ENCODE peak calls at places on chromosomes 7 and 10, in six cellular contexts. K is heart left ventricle, A is body of pancreas, L is gastrocnemius medialis, D is adrenal gland, H is right lobe of liver. I is an unnamed sample. For H3K36me3, the result is how much of the 10 kb centered on the place peaks cover.

GRCh38 chr7:79553811-79554555 is 100.5 kb upstream of the MAGI2 start:
- DNase-seq in D (peak), L (no peak), H (no peak), K (no peak), A (no peak), I (no peak)

GRCh38 chr10:20369863-20370736 is 527.0 kb downstream of the NEBL start:
- DNase-seq in L (no peak), H (no peak), K (no peak), A (no peak), D (no peak), I (no peak)

GRCh38 chr7:3271298-3271697 is 29.8 kb upstream of the SDK1 start:
- DNase-seq in L (no peak), D (no peak), K (no peak), A (no peak), H (no peak), I (no peak)

GRCh38 chr7:50336909-50337703 is 32.6 kb downstream of the IKZF1 start:
- DNase-seq in K (no peak), L (no peak), H (no peak), D (no peak), A (no peak), I (no peak)

GRCh38 chr7:22329816-22330524 is 27.0 kb downstream of the RAPGEF5 start:
- DNase-seq in A (peak), K (no peak), D (no peak), L (no peak), H (no peak), I (no peak)

GRCh38 chr10:117432866-117433265 is 57.6 kb upstream of the PDZD8 start:
- DNase-seq in D (no peak), K (no peak), A (no peak), H (no peak), L (no peak), I (no peak)

GRCh38 chr7:55266243-55266642 is 98.9 kb upstream of the LANCL2 start:
- DNase-seq in D (no peak), A (no peak), K (no peak), L (no peak), H (no peak), I (no peak)

GRCh38 chr7:9718071-9718470 is 1255.6 kb upstream of the PHF14 start:
- DNase-seq in A (no peak), K (no peak), H (no peak), D (no peak), L (no peak), I (no peak)

GRCh38 chr10:10816453-10816852 is 201.2 kb upstream of the CELF2 start:
- DNase-seq in A (no peak), K (no peak), H (no peak), L (no peak), D (no peak), I (no peak)

GRCh38 chr7:148701414-148701813 is 2.7 kb downstream of the CUL1 start:
- DNase-seq in A (no peak), L (no peak), H (no peak), K (no peak), D (no peak), I (no peak)

GRCh38 chr10:92929896-92930295 is 81.6 kb downstream of the EXOC6 start:
- DNase-seq in H (no peak), L (no peak), K (no peak), A (no peak), D (no peak), I (no peak)

GRCh38 chr7:157479326-157479725 is 142.5 kb downstream of the DNAJB6 start:
- DNase-seq in K (no peak), L (no peak), A (no peak), H (no peak), D (no peak), I (no peak)

GRCh38 chr7:139753693-139754111 is 24.1 kb downstream of the HIPK2 start:
- DNase-seq in A (no peak), K (no peak), D (no peak), H (peak), L (peak), I (no peak)

GRCh38 chr7:28674359-28674782 is 262.1 kb downstream of the CREB5 start:
- DNase-seq in H (no peak), L (no peak), A (no peak), K (no peak), D (no peak), I (no peak)

GRCh38 chr10:80537086-80537704 is 507 bp upstream of the SH2D4B start:
- DNase-seq in H (no peak), D (no peak), L (no peak), K (peak), A (no peak), I (no peak)

GRCh38 chr10:127932521-127933270 is 25.8 kb downstream of the PTPRE start:
- DNase-seq in K (no peak), H (no peak), A (no peak), D (no peak), L (no peak), I (no peak)

GRCh38 chr10:35423505-35424306 is 87.4 kb downstream of the CCNY start:
- DNase-seq in D (no peak), K (no peak), H (no peak), A (no peak), L (no peak), I (no peak)

GRCh38 chr7:94639384-94639783 is 16.5 kb downstream of the SGCE start:
- DNase-seq in L (no peak), H (no peak), D (no peak), A (no peak), K (no peak), I (no peak)

GRCh38 chr7:44533301-44534055 is 7.7 kb downstream of the NPC1L1 start:
- DNase-seq in A (no peak), K (no peak), L (no peak), H (no peak), D (peak), I (no peak)

GRCh38 chr7:112907658-112908057 is 117.5 kb upstream of the TMEM168 start:
- DNase-seq in H (no peak), K (no peak), L (no peak), A (no peak), D (no peak), I (no peak)

GRCh38 chr10:113187066-113187777 is 237.2 kb downstream of the TCF7L2 start:
- DNase-seq in L (no peak), H (no peak), K (peak), D (peak), A (peak), I (peak)

GRCh38 chr7:106957766-106958165 is 86.7 kb upstream of the PRKAR2B start:
- DNase-seq in A (no peak), L (no peak), H (no peak), K (no peak), D (peak), I (no peak)

GRCh38 chr7:85469446-85469970 is 282.7 kb upstream of the SEMA3D start:
- DNase-seq in K (no peak), L (no peak), A (no peak), D (no peak), H (no peak), I (no peak)

GRCh38 chr7:116166167-116166566 is 44.2 kb upstream of the TES start:
- DNase-seq in A (no peak), H (no peak), D (no peak), L (no peak), K (no peak), I (no peak)

GRCh38 chr10:20006169-20006870 is 190.1 kb downstream of the PLXDC2 start:
- DNase-seq in D (no peak), K (no peak), H (no peak), L (no peak), A (no peak), I (no peak)

GRCh38 chr7:100472854-100473499 is 6.0 kb downstream of the TSC22D4 start:
- DNase-seq in L (no peak), A (no peak), K (peak), D (no peak), H (no peak), I (no peak)

GRCh38 chr10:130782467-130782866 is 529.1 kb downstream of the TCERG1L start:
- DNase-seq in L (no peak), H (no peak), K (no peak), D (no peak), A (no peak), I (no peak)

GRCh38 chr7:150668472-150668911 is 17.0 kb upstream of the GIMAP2 start:
- DNase-seq in K (no peak), A (no peak), H (no peak), L (no peak), D (no peak), I (no peak)

GRCh38 chr10:108783897-108784296 is 1139.4 kb downstream of the XPNPEP1 start:
- DNase-seq in D (no peak), L (no peak), H (no peak), A (no peak), K (no peak), I (no peak)

GRCh38 chr10:104300736-104301292 is 31.8 kb downstream of the GSTO2 start:
- DNase-seq in L (peak), H (no peak), K (peak), A (peak), D (peak), I (peak)

GRCh38 chr7:73647725-73648592 is 19.7 kb upstream of the VPS37D start:
- DNase-seq in K (no peak), L (no peak), D (no peak), A (peak), H (peak), I (peak)

GRCh38 chr10:91197044-91197651 is 23.3 kb upstream of the PCGF5 start:
- DNase-seq in D (peak), L (no peak), K (no peak), H (no peak), A (no peak), I (no peak)

GRCh38 chr7:43398831-43399230 is 184.1 kb upstream of the STK17A start:
- DNase-seq in D (no peak), L (no peak), K (no peak), A (no peak), H (no peak), I (no peak)

GRCh38 chr7:46152671-46153070 is 231.6 kb upstream of the IGFBP3 start:
- DNase-seq in K (no peak), L (no peak), D (no peak), H (no peak), A (no peak), I (no peak)

GRCh38 chr7:78912781-78913180 is 540.7 kb downstream of the MAGI2 start:
- DNase-seq in K (no peak), D (no peak), L (no peak), H (no peak), A (no peak), I (no peak)

GRCh38 chr7:102404005-102404861 is 8.1 kb downstream of the PRKRIP1 start:
- DNase-seq in K (no peak), D (peak), H (no peak), L (no peak), A (peak), I (no peak)

GRCh38 chr7:29684787-29685650 is 121.3 kb upstream of the WIPF3 start:
- DNase-seq in H (peak), A (peak), L (peak), K (peak), D (peak), I (peak)
- TF ChIP-seq POLR2A in H (peak), A (peak), L (peak), K (no peak), D (peak), I (no peak)

GRCh38 chr7:143300959-143301617 is 12.9 kb downstream of the CASP2 start:
- DNase-seq in K (no peak), D (no peak), H (no peak), A (no peak), L (no peak), I (no peak)

GRCh38 chr7:143303733-143304132 is 12.2 kb upstream of the CLCN1 start:
- DNase-seq in K (no peak), D (no peak), H (no peak), A (no peak), L (no peak), I (no peak)

GRCh38 chr7:143305423-143306070 is 10.4 kb upstream of the CLCN1 start:
- DNase-seq in H (peak), A (peak), L (no peak), K (peak), D (peak), I (peak)

GRCh38 chr7:143308632-143309031 is 7.3 kb upstream of the CLCN1 start:
- DNase-seq in D (no peak), A (no peak), H (no peak), L (no peak), K (no peak), I (no peak)

GRCh38 chr7:143304938-143305337 is 11.0 kb upstream of the CLCN1 start:
- DNase-seq in K (no peak), L (no peak), D (no peak), A (no peak), H (no peak), I (no peak)
- H3K36me3 ChIP-seq in K (half or more), L (under half), D (under half), A (under half), H (under half), I (half or more)

DNA sequence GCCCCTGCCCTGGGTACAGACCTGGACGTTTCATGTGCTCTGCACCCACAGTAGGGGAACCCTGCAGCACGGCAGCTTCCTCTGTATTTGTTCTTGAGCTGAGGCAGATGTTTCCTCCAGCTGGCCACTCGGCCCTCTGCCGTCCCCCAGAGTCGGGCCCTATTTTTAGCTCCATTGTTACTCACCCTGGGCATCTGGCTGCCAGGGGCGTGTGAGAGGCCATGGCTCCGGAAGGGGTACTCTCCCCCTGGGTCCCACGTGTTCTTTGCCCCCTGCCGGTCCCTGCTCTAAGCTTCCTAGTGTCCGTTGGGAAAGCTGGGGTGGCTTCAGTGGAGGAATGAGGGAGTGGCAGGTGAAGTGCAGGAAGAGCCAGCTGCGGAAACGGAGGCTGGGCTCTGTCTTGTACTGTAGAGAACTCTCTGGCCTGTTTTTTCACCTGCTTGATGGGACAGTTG is 30.4 kb downstream of the PALD1 start:
- DNase-seq in A (peak), K (peak), D (no peak), H (no peak), L (peak), I (no peak)
- H3K4me3 ChIP-seq in A (no peak), K (no peak), D (no peak), H (no peak), L (no peak), I (no peak)

GRCh38 chr10:102146971-102147428 is 5.2 kb upstream of the NOLC1 start:
- DNase-seq in K (no peak), H (no peak), D (no peak), A (no peak), L (no peak), I (no peak)
- TF ChIP-seq POLR2A in K (no peak), H (no peak), D (no peak), A (no peak), L (no peak), I (no peak)

I was measured in thyroid gland.